ENCODE peak calls at places on chromosome 7, in six cellular contexts. One of them, this sample, is unnamed.

GRCh38 chr7:75572814-75573213 is 80.7 kb downstream of the SPDYE5 start:
- DNase-seq in thyroid gland: no peak
- DNase-seq in caudate nucleus: no peak
- DNase-seq in RWPE1: no peak
- DNase-seq in GM23338: no peak
- DNase-seq in IMR-90: no peak
- DNase-seq in this sample: no peak

GRCh38 chr7:129376076-129376777 is 58.0 kb upstream of the STRIP2 start:
- DNase-seq in IMR-90: peak
- DNase-seq in RWPE1: peak
- DNase-seq in caudate nucleus: no peak
- DNase-seq in thyroid gland: peak
- DNase-seq in GM23338: peak
- DNase-seq in this sample: no peak

GRCh38 chr7:51680594-51681409 is 364.2 kb upstream of the COBL start:
- DNase-seq in RWPE1: no peak
- DNase-seq in IMR-90: no peak
- DNase-seq in GM23338: no peak
- DNase-seq in thyroid gland: no peak
- DNase-seq in caudate nucleus: no peak
- DNase-seq in this sample: no peak

GRCh38 chr7:147984265-147984664 is 606.3 kb upstream of the C7orf33 start:
- DNase-seq in RWPE1: no peak
- DNase-seq in GM23338: no peak
- DNase-seq in caudate nucleus: no peak
- DNase-seq in IMR-90: no peak
- DNase-seq in thyroid gland: no peak
- DNase-seq in this sample: no peak

GRCh38 chr7:128908750-128909385 is 1.6 kb downstream of the KCP start:
- DNase-seq in thyroid gland: no peak
- DNase-seq in GM23338: no peak
- DNase-seq in RWPE1: no peak
- DNase-seq in caudate nucleus: no peak
- DNase-seq in IMR-90: no peak
- DNase-seq in this sample: no peak

GRCh38 chr7:142896151-142896550 is 10.6 kb upstream of the TRPV6 start:
- DNase-seq in thyroid gland: no peak
- DNase-seq in GM23338: no peak
- DNase-seq in RWPE1: no peak
- DNase-seq in IMR-90: no peak
- DNase-seq in caudate nucleus: no peak
- DNase-seq in this sample: no peak

GRCh38 chr7:52017802-52018679 is 701.4 kb upstream of the COBL start:
- DNase-seq in GM23338: peak
- DNase-seq in caudate nucleus: no peak
- DNase-seq in thyroid gland: no peak
- DNase-seq in RWPE1: peak
- DNase-seq in IMR-90: no peak
- DNase-seq in this sample: no peak

GRCh38 chr7:91264083-91264923 is at the start of gene FZD1:
- DNase-seq in GM23338: peak
- DNase-seq in caudate nucleus: peak
- DNase-seq in thyroid gland: peak
- DNase-seq in RWPE1: peak
- DNase-seq in IMR-90: peak
- DNase-seq in this sample: peak

GRCh38 chr7:41189866-41190265 is 513.0 kb downstream of the INHBA start:
- DNase-seq in RWPE1: peak
- DNase-seq in thyroid gland: no peak
- DNase-seq in IMR-90: peak
- DNase-seq in caudate nucleus: no peak
- DNase-seq in GM23338: no peak
- DNase-seq in this sample: peak

GRCh38 chr7:132078891-132079735 is 497.2 kb downstream of the PLXNA4 start:
- DNase-seq in IMR-90: no peak
- DNase-seq in RWPE1: no peak
- DNase-seq in caudate nucleus: no peak
- DNase-seq in thyroid gland: no peak
- DNase-seq in GM23338: peak
- DNase-seq in this sample: no peak

GRCh38 chr7:46032936-46033335 is 111.9 kb upstream of the IGFBP3 start:
- DNase-seq in IMR-90: peak
- DNase-seq in GM23338: no peak
- DNase-seq in thyroid gland: no peak
- DNase-seq in RWPE1: peak
- DNase-seq in caudate nucleus: no peak
- DNase-seq in this sample: peak

GRCh38 chr7:158973440-158973839 is 117.1 kb downstream of the DYNC2I1 start:
- DNase-seq in caudate nucleus: no peak
- DNase-seq in thyroid gland: no peak
- DNase-seq in IMR-90: no peak
- DNase-seq in GM23338: peak
- DNase-seq in RWPE1: peak
- DNase-seq in this sample: no peak

GRCh38 chr7:155867734-155868400 is 55.6 kb upstream of the SHH start:
- DNase-seq in caudate nucleus: no peak
- DNase-seq in GM23338: no peak
- DNase-seq in RWPE1: no peak
- DNase-seq in IMR-90: no peak
- DNase-seq in thyroid gland: no peak
- DNase-seq in this sample: no peak

GRCh38 chr7:22647451-22648257 is 79.3 kb upstream of the IL6 start:
- DNase-seq in IMR-90: peak
- DNase-seq in GM23338: no peak
- DNase-seq in RWPE1: no peak
- DNase-seq in thyroid gland: no peak
- DNase-seq in caudate nucleus: no peak
- DNase-seq in this sample: no peak

DNA sequence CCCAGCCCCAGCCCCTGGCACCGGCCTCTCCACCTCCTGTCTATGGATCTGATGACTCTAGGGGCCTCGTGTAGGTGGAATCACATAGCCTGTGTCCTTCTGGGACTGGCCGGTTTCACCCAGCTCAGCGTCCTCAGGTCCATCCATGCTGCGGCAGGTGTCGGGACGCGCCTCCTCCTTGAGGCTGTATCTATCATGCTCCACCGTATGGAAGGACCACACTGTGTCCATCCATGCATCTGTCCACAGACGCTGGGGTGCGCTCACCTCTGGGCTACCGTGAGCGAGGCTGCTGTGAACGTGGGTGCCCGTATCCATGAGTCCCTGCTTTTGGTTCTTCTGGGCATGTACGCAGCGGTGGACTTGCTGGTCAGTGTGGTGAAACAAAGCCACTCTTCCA is 281.1 kb downstream of the MAD1L1 start:
- DNase-seq in RWPE1: no peak
- DNase-seq in IMR-90: no peak
- DNase-seq in caudate nucleus: no peak
- DNase-seq in GM23338: no peak
- DNase-seq in thyroid gland: no peak
- DNase-seq in this sample: no peak
- H3K27ac ChIP-seq in RWPE1: peak
- H3K27ac ChIP-seq in IMR-90: no peak
- H3K27ac ChIP-seq in caudate nucleus: no peak
- H3K27ac ChIP-seq in GM23338: no peak
- H3K27ac ChIP-seq in thyroid gland: no peak
- H3K27ac ChIP-seq in this sample: no peak

DNA sequence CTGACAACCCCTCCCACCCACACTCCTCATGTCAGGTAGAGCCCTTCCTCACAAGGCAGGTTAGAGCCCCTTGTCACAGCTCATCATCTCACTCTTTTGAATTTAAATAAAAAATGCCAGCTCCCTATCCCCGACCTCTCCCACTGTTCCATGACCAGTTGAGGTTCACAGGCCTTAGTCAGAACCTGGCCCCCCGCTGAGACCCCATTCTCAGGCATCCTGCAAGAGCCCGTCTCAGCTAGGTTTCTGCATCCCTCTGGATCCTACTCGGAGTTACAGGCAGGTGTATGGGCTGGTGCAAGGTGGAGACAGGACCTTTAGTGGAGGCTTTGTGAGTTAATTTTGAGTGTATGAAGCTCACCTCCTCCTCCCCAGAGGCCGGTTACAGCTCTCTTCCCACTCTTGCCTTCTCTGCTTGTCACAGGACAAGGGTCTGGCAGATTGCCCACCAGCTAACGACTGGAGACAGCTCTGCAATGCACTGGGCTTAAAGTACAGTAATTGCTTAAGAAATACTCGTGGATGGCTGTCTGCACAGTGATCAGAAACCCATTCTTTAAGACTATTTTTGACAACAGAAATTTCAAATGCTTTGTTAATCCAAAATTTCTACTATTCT is 394.9 kb upstream of the DPP6 start:
- DNase-seq in RWPE1: no peak
- DNase-seq in GM23338: no peak
- DNase-seq in caudate nucleus: no peak
- DNase-seq in IMR-90: no peak
- DNase-seq in thyroid gland: peak
- DNase-seq in this sample: no peak
- H3K27ac ChIP-seq in RWPE1: no peak
- H3K27ac ChIP-seq in GM23338: no peak
- H3K27ac ChIP-seq in caudate nucleus: no peak
- H3K27ac ChIP-seq in IMR-90: no peak
- H3K27ac ChIP-seq in thyroid gland: no peak
- H3K27ac ChIP-seq in this sample: no peak

DNA sequence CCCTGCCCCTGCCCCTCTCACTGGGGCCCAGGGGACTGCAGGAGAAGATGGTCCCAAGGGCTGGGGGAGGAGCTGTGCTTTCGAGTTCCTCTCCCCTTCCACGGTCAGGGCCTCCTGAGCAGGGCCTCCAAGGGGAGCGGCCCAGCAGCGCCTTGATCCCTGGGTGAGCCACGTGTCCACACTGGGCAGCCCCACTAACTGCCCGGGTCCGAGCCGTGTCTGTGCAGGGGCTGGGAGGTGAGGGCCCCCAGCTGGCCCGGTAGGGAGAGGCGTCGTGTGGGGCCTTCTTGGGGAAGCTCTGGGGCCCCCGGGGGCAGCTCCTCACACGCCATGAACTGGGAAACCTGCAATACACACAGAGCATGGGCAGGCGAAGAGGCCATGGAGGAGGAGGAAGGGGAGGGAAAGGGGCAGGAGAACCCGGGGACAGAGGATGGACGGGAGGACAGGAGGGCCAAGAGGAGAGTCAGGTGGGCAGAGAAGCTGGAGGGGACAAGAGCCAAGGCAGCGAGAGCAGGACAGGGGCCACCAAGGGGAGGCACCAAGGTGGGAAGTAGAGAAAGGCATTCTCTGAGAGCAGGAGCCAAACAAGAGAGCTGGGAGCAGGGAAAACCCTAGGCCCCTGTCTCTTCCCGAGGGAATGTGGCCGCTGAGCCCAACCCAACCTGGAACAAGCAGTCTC is 32.8 kb downstream of the KCNH2 start:
- DNase-seq in thyroid gland: no peak
- DNase-seq in RWPE1: no peak
- DNase-seq in caudate nucleus: no peak
- DNase-seq in GM23338: no peak
- DNase-seq in IMR-90: no peak
- DNase-seq in this sample: no peak
- H3K27ac ChIP-seq in thyroid gland: no peak
- H3K27ac ChIP-seq in RWPE1: peak
- H3K27ac ChIP-seq in caudate nucleus: peak
- H3K27ac ChIP-seq in GM23338: no peak
- H3K27ac ChIP-seq in IMR-90: no peak
- H3K27ac ChIP-seq in this sample: no peak

DNA sequence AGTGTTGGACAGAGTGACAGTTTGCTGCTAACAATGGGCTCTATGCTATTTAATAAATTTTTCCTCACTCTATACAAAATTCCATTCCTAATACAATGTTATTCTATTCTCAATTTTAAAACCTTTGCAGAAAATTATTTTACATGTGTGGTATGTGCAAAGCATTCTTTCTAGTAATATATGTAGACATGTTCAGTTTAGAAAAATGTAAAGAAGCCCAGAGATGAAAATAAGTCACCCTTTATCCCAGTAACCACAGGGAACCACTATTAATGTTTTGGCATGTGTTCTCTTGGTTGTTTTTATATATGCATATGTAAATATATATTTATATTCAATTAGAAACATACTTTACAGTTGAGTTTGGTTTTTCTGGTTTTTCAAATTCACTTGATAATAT is 14.8 kb upstream of the GLCCI1 start:
- DNase-seq in RWPE1: no peak
- DNase-seq in caudate nucleus: no peak
- DNase-seq in IMR-90: no peak
- DNase-seq in GM23338: no peak
- DNase-seq in thyroid gland: no peak
- DNase-seq in this sample: no peak
- H3K27ac ChIP-seq in RWPE1: no peak
- H3K27ac ChIP-seq in caudate nucleus: no peak
- H3K27ac ChIP-seq in IMR-90: no peak
- H3K27ac ChIP-seq in GM23338: no peak
- H3K27ac ChIP-seq in thyroid gland: peak
- H3K27ac ChIP-seq in this sample: no peak

GRCh38 chr7:104883718-104884452 is 130.1 kb upstream of the KMT2E start:
- DNase-seq in RWPE1: peak
- DNase-seq in IMR-90: peak
- DNase-seq in caudate nucleus: peak
- DNase-seq in GM23338: peak
- DNase-seq in thyroid gland: peak
- DNase-seq in this sample: peak
- H3K27ac ChIP-seq in RWPE1: no peak
- H3K27ac ChIP-seq in IMR-90: no peak
- H3K27ac ChIP-seq in caudate nucleus: peak
- H3K27ac ChIP-seq in GM23338: no peak
- H3K27ac ChIP-seq in thyroid gland: no peak
- H3K27ac ChIP-seq in this sample: peak

GRCh38 chr7:43927810-43928209 is 1.6 kb downstream of the UBE2D4 start:
- DNase-seq in IMR-90: no peak
- DNase-seq in RWPE1: no peak
- DNase-seq in GM23338: no peak
- DNase-seq in thyroid gland: no peak
- DNase-seq in caudate nucleus: no peak
- DNase-seq in this sample: no peak
- H3K27ac ChIP-seq in IMR-90: no peak
- H3K27ac ChIP-seq in RWPE1: no peak
- H3K27ac ChIP-seq in GM23338: no peak
- H3K27ac ChIP-seq in thyroid gland: no peak
- H3K27ac ChIP-seq in caudate nucleus: no peak
- H3K27ac ChIP-seq in this sample: no peak

This sample was measured in epithelial cell of prostate.